ENCODE peak calls at places on chromosomes 4 and X, in seven cellular contexts. P, D, W, X, O, L and C are unnamed samples.

GRCh38 chr4:103046416-103047290 is 27.1 kb upstream of the SLC9B1 start:
- DNase-seq in P (no peak), D (no peak), W (peak), X (no peak), O (no peak), L (peak), C (no peak)

GRCh38 chr4:115234405-115235093 is 121.1 kb upstream of the NDST4 start:
- DNase-seq in P (no peak), D (no peak), W (no peak), X (no peak), O (no peak), L (peak), C (no peak)

GRCh38 chrX:129653985-129654651 is 638 bp downstream of the APLN start:
- DNase-seq in P (no peak), D (no peak), W (no peak), X (no peak), O (no peak), L (no peak), C (no peak)

GRCh38 chr4:170068438-170069128 is 21.2 kb downstream of the AADAT start:
- DNase-seq in P (no peak), D (no peak), W (no peak), X (no peak), O (no peak), L (no peak), C (no peak)

GRCh38 chr4:18524667-18525066 is 503.1 kb upstream of the LCORL start:
- DNase-seq in P (no peak), D (no peak), W (no peak), X (no peak), O (no peak), L (no peak), C (no peak)

GRCh38 chrX:45077748-45078424 is 122.8 kb downstream of the DIPK2B start:
- DNase-seq in P (no peak), D (no peak), W (no peak), X (no peak), O (no peak), L (no peak), C (no peak)

GRCh38 chrX:153687121-153688039 is at the start of gene SLC6A8:
- DNase-seq in P (peak), D (no peak), W (no peak), X (no peak), O (no peak), L (peak), C (no peak)

GRCh38 chr4:92012899-92013867 is 290.6 kb upstream of the GRID2 start:
- DNase-seq in P (no peak), D (no peak), W (no peak), X (no peak), O (no peak), L (no peak), C (no peak)

GRCh38 chr4:98377626-98378025 is 116.4 kb downstream of the RAP1GDS1 start:
- DNase-seq in P (no peak), D (peak), W (no peak), X (peak), O (no peak), L (no peak), C (no peak)

GRCh38 chrX:44382871-44383270 is 39.4 kb upstream of the EFHC2 start:
- DNase-seq in P (no peak), D (no peak), W (no peak), X (no peak), O (no peak), L (no peak), C (no peak)